ENCODE peak calls at places on chromosomes 1 and 21, in eight cellular contexts. I, K, C, V, S, Z, U and G are unnamed samples.

GRCh38 chr1:228003461-228004330 is 3.1 kb upstream of the WNT3A start:
- DNase-seq in I (peak; percentile 1), K (no peak), C (no peak), V (no peak), S (no peak), Z (no peak), U (no peak), G (no peak)

GRCh38 chr1:89198081-89198480 is 661 bp downstream of the GBP4 start:
- DNase-seq in I (no peak), K (no peak), C (no peak), V (no peak), S (no peak), Z (no peak), U (no peak), G (no peak)

GRCh38 chr1:246971322-246971721 is 36.5 kb downstream of the ZNF695 start:
- DNase-seq in I (peak; percentile 36), K (no peak), C (peak; percentile 20), V (peak; percentile 15), S (no peak), Z (peak; percentile 14), U (peak; percentile 66), G (peak; percentile 63)

GRCh38 chr1:161171191-161171590 is 5.0 kb downstream of the PPOX start:
- DNase-seq in I (no peak), K (no peak), C (no peak), V (no peak), S (no peak), Z (no peak), U (peak; percentile 36), G (no peak)

GRCh38 chr1:242212401-242212800 is 213.5 kb upstream of the MAP1LC3C start:
- DNase-seq in I (no peak), K (no peak), C (no peak), V (no peak), S (peak; percentile 87), Z (no peak), U (no peak), G (no peak)

GRCh38 chr1:244735404-244735803 is 82.5 kb downstream of the DESI2 start:
- DNase-seq in I (no peak), K (no peak), C (no peak), V (no peak), S (no peak), Z (no peak), U (no peak), G (no peak)

GRCh38 chr1:226903819-226904710 is 33.6 kb downstream of the PSEN2 start:
- DNase-seq in I (peak; percentile 80), K (no peak), C (no peak), V (no peak), S (peak; percentile 9), Z (peak; percentile 68), U (peak; percentile 55), G (peak; percentile 37)

GRCh38 chr1:237071641-237072420 is 29.8 kb downstream of the RYR2 start:
- DNase-seq in I (no peak), K (no peak), C (no peak), V (no peak), S (no peak), Z (no peak), U (no peak), G (no peak)

GRCh38 chr21:38386967-38387366 is 111.3 kb downstream of the ERG start:
- DNase-seq in I (no peak), K (no peak), C (no peak), V (no peak), S (no peak), Z (peak; percentile 60), U (peak; percentile 43), G (no peak)

GRCh38 chr1:229753764-229754553 is 127.9 kb downstream of the URB2 start:
- DNase-seq in I (no peak), K (no peak), C (no peak), V (peak; percentile 22), S (no peak), Z (no peak), U (peak; percentile 2), G (no peak)

GRCh38 chr21:46325073-46325912 is 1.3 kb downstream of the PCNT start:
- DNase-seq in I (peak; percentile 28), K (no peak), C (no peak), V (peak; percentile 3), S (peak; percentile 17), Z (peak; percentile 24), U (peak; percentile 71), G (peak; percentile 53)

GRCh38 chr1:111570781-111571181 is 48.8 kb upstream of the RAP1A start:
- DNase-seq in I (no peak), K (no peak), C (peak; percentile 30), V (peak; percentile 23), S (no peak), Z (no peak), U (peak; percentile 46), G (no peak)

GRCh38 chr1:66022904-66023620 is 230.4 kb downstream of the PDE4B start:
- DNase-seq in I (no peak), K (no peak), C (no peak), V (no peak), S (peak; percentile 6), Z (peak; percentile 1), U (peak; percentile 29), G (no peak)

GRCh38 chr1:114269539-114269938 is 115.9 kb upstream of the SYT6 start:
- DNase-seq in I (no peak), K (no peak), C (no peak), V (no peak), S (no peak), Z (no peak), U (no peak), G (no peak)

GRCh38 chr1:245952383-245952989 is 554.6 kb downstream of the SMYD3 start:
- DNase-seq in I (no peak), K (no peak), C (no peak), V (no peak), S (no peak), Z (no peak), U (no peak), G (no peak)

GRCh38 chr1:28917757-28918118 is 3.4 kb downstream of the EPB41 start:
- DNase-seq in I (no peak), K (no peak), C (peak; percentile 28), V (no peak), S (no peak), Z (no peak), U (peak; percentile 12), G (no peak)

GRCh38 chr1:223474804-223475203 is 81.6 kb downstream of the CCDC185 start:
- DNase-seq in I (no peak), K (no peak), C (no peak), V (no peak), S (no peak), Z (no peak), U (no peak), G (no peak)

GRCh38 chr1:183323849-183324683 is 94.1 kb downstream of the NMNAT2 start:
- DNase-seq in I (no peak), K (no peak), C (no peak), V (no peak), S (no peak), Z (peak; percentile 20), U (no peak), G (no peak)

GRCh38 chr1:39841429-39841828 is 41.9 kb downstream of the TRIT1 start:
- DNase-seq in I (no peak), K (no peak), C (no peak), V (no peak), S (no peak), Z (no peak), U (no peak), G (no peak)

GRCh38 chr1:2436876-2437275 is 24.5 kb upstream of the PEX10 start:
- DNase-seq in I (no peak), K (no peak), C (no peak), V (no peak), S (no peak), Z (no peak), U (no peak), G (no peak)

GRCh38 chr1:2439369-2439768 is 27.0 kb upstream of the PEX10 start:
- DNase-seq in I (no peak), K (no peak), C (no peak), V (no peak), S (no peak), Z (no peak), U (no peak), G (no peak)

GRCh38 chr1:2438641-2439040 is 26.3 kb upstream of the PEX10 start:
- DNase-seq in I (no peak), K (no peak), C (no peak), V (no peak), S (no peak), Z (no peak), U (no peak), G (no peak)

GRCh38 chr1:2438038-2438437 is 25.7 kb upstream of the PEX10 start:
- DNase-seq in I (no peak), K (no peak), C (no peak), V (no peak), S (peak; percentile 77), Z (no peak), U (peak; percentile 36), G (no peak)

GRCh38 chr1:2437617-2438016 is 25.3 kb upstream of the PEX10 start:
- DNase-seq in I (no peak), K (no peak), C (no peak), V (no peak), S (no peak), Z (no peak), U (no peak), G (no peak)
- H3K27ac ChIP-seq in I (no peak overlapping the region), K (no peak overlapping the region), C (no peak overlapping the region), V (no peak overlapping the region), S (no peak overlapping the region), Z (no peak overlapping the region), U (no peak overlapping the region), G (no peak overlapping the region)

GRCh38 chr1:92843429-92844352 is 11.9 kb downstream of the RPL5 start:
- DNase-seq in I (no peak), K (no peak), C (no peak), V (no peak), S (no peak), Z (no peak), U (no peak), G (no peak)

GRCh38 chr1:92843046-92843423 is 11.2 kb downstream of the RPL5 start:
- DNase-seq in I (no peak), K (no peak), C (no peak), V (no peak), S (no peak), Z (no peak), U (no peak), G (no peak)

GRCh38 chr1:92844439-92844838 is 12.6 kb downstream of the RPL5 start:
- DNase-seq in I (no peak), K (no peak), C (no peak), V (no peak), S (no peak), Z (no peak), U (no peak), G (no peak)

GRCh38 chr1:92840600-92840999 is 8.8 kb downstream of the RPL5 start:
- DNase-seq in I (no peak), K (no peak), C (no peak), V (no peak), S (no peak), Z (no peak), U (no peak), G (no peak)

GRCh38 chr1:92842082-92843045 is 10.5 kb downstream of the RPL5 start:
- DNase-seq in I (no peak), K (no peak), C (no peak), V (no peak), S (no peak), Z (no peak), U (no peak), G (no peak)
- H3K27ac ChIP-seq in I (no peak overlapping the region), K (no peak overlapping the region), C (no peak overlapping the region), V (no peak overlapping the region), S (no peak overlapping the region), Z (no peak overlapping the region), U (no peak overlapping the region), G (no peak overlapping the region)

GRCh38 chr1:156480411-156481192 is 20.0 kb downstream of the MEF2D start:
- DNase-seq in I (peak; percentile 67), K (no peak), C (peak; percentile 85), V (peak; percentile 83), S (peak; percentile 19), Z (no peak), U (peak; percentile 77), G (peak; percentile 71)
- H3K27ac ChIP-seq in I (peak overlapping the region; percentile 98), K (peak overlapping the region; percentile 48), C (peak overlapping the region; percentile 22), V (peak overlapping the region; percentile 46), S (peak overlapping the region; percentile 75), Z (no peak overlapping the region), U (no peak overlapping the region), G (peak overlapping the region; percentile 77)

GRCh38 chr1:240611619-240612490 is at the start of gene GREM2:
- DNase-seq in I (peak; percentile 70), K (no peak), C (peak; percentile 29), V (no peak), S (no peak), Z (peak; percentile 84), U (peak; percentile 94), G (no peak)
- H3K27ac ChIP-seq in I (peak within 1 kb of the TSS; percentile 71), K (no peak within 1 kb of the TSS), C (no peak within 1 kb of the TSS), V (peak within 1 kb of the TSS; percentile 11), S (no peak within 1 kb of the TSS), Z (no peak within 1 kb of the TSS), U (peak within 1 kb of the TSS; percentile 60), G (no peak within 1 kb of the TSS)